ENCODE peak calls at places on chromosomes 5 and 9, in four cellular contexts. One of them, this sample, is unnamed.

GRCh38 chr9:115913666-115914065 is 239.9 kb upstream of the PAPPA start:
- DNase-seq in heart right ventricle: no peak
- DNase-seq in mammary epithelial cell: no peak
- DNase-seq in CD8-positive, alpha-beta T cell: no peak
- DNase-seq in this sample: no peak

GRCh38 chr5:50963647-50964584 is 297.5 kb downstream of the PARP8 start:
- DNase-seq in heart right ventricle: no peak
- DNase-seq in mammary epithelial cell: no peak
- DNase-seq in CD8-positive, alpha-beta T cell: no peak
- DNase-seq in this sample: no peak

GRCh38 chr9:33289501-33289900 is 815 bp upstream of the NFX1 start:
- DNase-seq in heart right ventricle: peak; percentile 21
- DNase-seq in mammary epithelial cell: no peak
- DNase-seq in CD8-positive, alpha-beta T cell: peak; percentile 15
- DNase-seq in this sample: no peak

GRCh38 chr5:24208540-24209141 is 436.1 kb downstream of the CDH10 start:
- DNase-seq in heart right ventricle: no peak
- DNase-seq in mammary epithelial cell: no peak
- DNase-seq in CD8-positive, alpha-beta T cell: no peak
- DNase-seq in this sample: no peak

GRCh38 chr5:168291961-168292782 is 727 bp downstream of the WWC1 start:
- DNase-seq in heart right ventricle: no peak
- DNase-seq in mammary epithelial cell: no peak
- DNase-seq in CD8-positive, alpha-beta T cell: no peak
- DNase-seq in this sample: no peak

GRCh38 chr5:122291000-122291592 is 20.9 kb upstream of the SNCAIP start:
- DNase-seq in heart right ventricle: no peak
- DNase-seq in mammary epithelial cell: peak; percentile 9
- DNase-seq in CD8-positive, alpha-beta T cell: no peak
- DNase-seq in this sample: no peak

GRCh38 chr5:73444499-73445432 is 3.8 kb downstream of the FOXD1 start:
- DNase-seq in heart right ventricle: no peak
- DNase-seq in mammary epithelial cell: no peak
- DNase-seq in CD8-positive, alpha-beta T cell: no peak
- DNase-seq in this sample: no peak

GRCh38 chr5:56494300-56494704 is 261.2 kb upstream of the ANKRD55 start:
- DNase-seq in heart right ventricle: peak; percentile 26
- DNase-seq in mammary epithelial cell: no peak
- DNase-seq in CD8-positive, alpha-beta T cell: no peak
- DNase-seq in this sample: no peak

GRCh38 chr5:33679791-33680190 is 212.0 kb downstream of the ADAMTS12 start:
- DNase-seq in heart right ventricle: no peak
- DNase-seq in mammary epithelial cell: no peak
- DNase-seq in CD8-positive, alpha-beta T cell: no peak
- DNase-seq in this sample: no peak

GRCh38 chr5:154221371-154221896 is 30.9 kb downstream of the GALNT10 start:
- DNase-seq in heart right ventricle: peak; percentile 22
- DNase-seq in mammary epithelial cell: peak; percentile 88
- DNase-seq in CD8-positive, alpha-beta T cell: peak; percentile 54
- DNase-seq in this sample: peak; percentile 79

GRCh38 chr5:117207088-117207668 is 632.6 kb upstream of the SEMA6A start:
- DNase-seq in heart right ventricle: no peak
- DNase-seq in mammary epithelial cell: no peak
- DNase-seq in CD8-positive, alpha-beta T cell: no peak
- DNase-seq in this sample: no peak

GRCh38 chr5:50853151-50853550 is 186.7 kb downstream of the PARP8 start:
- DNase-seq in heart right ventricle: peak; percentile 16
- DNase-seq in mammary epithelial cell: no peak
- DNase-seq in CD8-positive, alpha-beta T cell: no peak
- DNase-seq in this sample: no peak

GRCh38 chr5:34487202-34487879 is 168.8 kb upstream of the RAI14 start:
- DNase-seq in heart right ventricle: no peak
- DNase-seq in mammary epithelial cell: peak; percentile 84
- DNase-seq in CD8-positive, alpha-beta T cell: no peak
- DNase-seq in this sample: no peak

GRCh38 chr9:111957856-111958631 is 61.4 kb downstream of the UGCG start:
- DNase-seq in heart right ventricle: no peak
- DNase-seq in mammary epithelial cell: peak; percentile 96
- DNase-seq in CD8-positive, alpha-beta T cell: no peak
- DNase-seq in this sample: peak; percentile 99

GRCh38 chr9:2570615-2571479 is 50.7 kb upstream of the VLDLR start:
- DNase-seq in heart right ventricle: peak; percentile 95
- DNase-seq in mammary epithelial cell: peak; percentile 65
- DNase-seq in CD8-positive, alpha-beta T cell: peak; percentile 8
- DNase-seq in this sample: no peak

GRCh38 chr5:27494845-27495244 is 456.5 kb upstream of the CDH9 start:
- DNase-seq in heart right ventricle: no peak
- DNase-seq in mammary epithelial cell: peak; percentile 83
- DNase-seq in CD8-positive, alpha-beta T cell: no peak
- DNase-seq in this sample: peak; percentile 73

GRCh38 chr5:176673651-176674583 is 26.6 kb downstream of the TSPAN17 start:
- DNase-seq in heart right ventricle: no peak
- DNase-seq in mammary epithelial cell: no peak
- DNase-seq in CD8-positive, alpha-beta T cell: no peak
- DNase-seq in this sample: no peak

GRCh38 chr5:40841068-40841805 is at the start of gene CARD6:
- DNase-seq in heart right ventricle: no peak
- DNase-seq in mammary epithelial cell: no peak
- DNase-seq in CD8-positive, alpha-beta T cell: no peak
- DNase-seq in this sample: no peak

GRCh38 chr9:126619336-126619919 is 5.7 kb downstream of the LMX1B start:
- DNase-seq in heart right ventricle: no peak
- DNase-seq in mammary epithelial cell: peak; percentile 40
- DNase-seq in CD8-positive, alpha-beta T cell: no peak
- DNase-seq in this sample: no peak

GRCh38 chr5:83562817-83563557 is 91.4 kb downstream of the VCAN start:
- DNase-seq in heart right ventricle: no peak
- DNase-seq in mammary epithelial cell: no peak
- DNase-seq in CD8-positive, alpha-beta T cell: no peak
- DNase-seq in this sample: no peak

GRCh38 chr5:38783011-38783551 is 62.7 kb upstream of the OSMR start:
- DNase-seq in heart right ventricle: peak; percentile 38
- DNase-seq in mammary epithelial cell: peak; percentile 42
- DNase-seq in CD8-positive, alpha-beta T cell: no peak
- DNase-seq in this sample: peak; percentile 26

GRCh38 chr5:164504141-164504772 is 998.8 kb downstream of the MAT2B start:
- DNase-seq in heart right ventricle: peak; percentile 34
- DNase-seq in mammary epithelial cell: peak; percentile 34
- DNase-seq in CD8-positive, alpha-beta T cell: no peak
- DNase-seq in this sample: peak; percentile 31

GRCh38 chr9:129145841-129146292 is 32.2 kb downstream of the IER5L start:
- DNase-seq in heart right ventricle: peak; percentile 69
- DNase-seq in mammary epithelial cell: no peak
- DNase-seq in CD8-positive, alpha-beta T cell: no peak
- DNase-seq in this sample: no peak

GRCh38 chr5:78776637-78777036 is 128.1 kb upstream of the LHFPL2 start:
- DNase-seq in heart right ventricle: no peak
- DNase-seq in mammary epithelial cell: no peak
- DNase-seq in CD8-positive, alpha-beta T cell: no peak
- DNase-seq in this sample: no peak

GRCh38 chr5:160991205-160991604 is 139.2 kb upstream of the ATP10B start:
- DNase-seq in heart right ventricle: no peak
- DNase-seq in mammary epithelial cell: peak; percentile 52
- DNase-seq in CD8-positive, alpha-beta T cell: no peak
- DNase-seq in this sample: peak; percentile 21

GRCh38 chr5:142014911-142015584 is 2.2 kb upstream of the GNPDA1 start:
- DNase-seq in heart right ventricle: peak; percentile 30
- DNase-seq in mammary epithelial cell: peak; percentile 83
- DNase-seq in CD8-positive, alpha-beta T cell: peak; percentile 46
- DNase-seq in this sample: peak; percentile 63

GRCh38 chr5:83917261-83917908 is 196.7 kb upstream of the HAPLN1 start:
- DNase-seq in heart right ventricle: no peak
- DNase-seq in mammary epithelial cell: no peak
- DNase-seq in CD8-positive, alpha-beta T cell: no peak
- DNase-seq in this sample: no peak

GRCh38 chr5:140039561-140039960 is 3.5 kb downstream of the NRG2 start:
- DNase-seq in heart right ventricle: no peak
- DNase-seq in mammary epithelial cell: peak; percentile 80
- DNase-seq in CD8-positive, alpha-beta T cell: no peak
- DNase-seq in this sample: no peak

GRCh38 chr5:140037012-140037411 is 6.1 kb downstream of the NRG2 start:
- DNase-seq in heart right ventricle: no peak
- DNase-seq in mammary epithelial cell: no peak
- DNase-seq in CD8-positive, alpha-beta T cell: no peak
- DNase-seq in this sample: no peak

GRCh38 chr5:140040358-140040757 is 2.7 kb downstream of the NRG2 start:
- DNase-seq in heart right ventricle: no peak
- DNase-seq in mammary epithelial cell: no peak
- DNase-seq in CD8-positive, alpha-beta T cell: no peak
- DNase-seq in this sample: no peak

GRCh38 chr5:140035881-140036280 is 7.2 kb downstream of the NRG2 start:
- DNase-seq in heart right ventricle: peak; percentile 43
- DNase-seq in mammary epithelial cell: no peak
- DNase-seq in CD8-positive, alpha-beta T cell: no peak
- DNase-seq in this sample: no peak

DNA sequence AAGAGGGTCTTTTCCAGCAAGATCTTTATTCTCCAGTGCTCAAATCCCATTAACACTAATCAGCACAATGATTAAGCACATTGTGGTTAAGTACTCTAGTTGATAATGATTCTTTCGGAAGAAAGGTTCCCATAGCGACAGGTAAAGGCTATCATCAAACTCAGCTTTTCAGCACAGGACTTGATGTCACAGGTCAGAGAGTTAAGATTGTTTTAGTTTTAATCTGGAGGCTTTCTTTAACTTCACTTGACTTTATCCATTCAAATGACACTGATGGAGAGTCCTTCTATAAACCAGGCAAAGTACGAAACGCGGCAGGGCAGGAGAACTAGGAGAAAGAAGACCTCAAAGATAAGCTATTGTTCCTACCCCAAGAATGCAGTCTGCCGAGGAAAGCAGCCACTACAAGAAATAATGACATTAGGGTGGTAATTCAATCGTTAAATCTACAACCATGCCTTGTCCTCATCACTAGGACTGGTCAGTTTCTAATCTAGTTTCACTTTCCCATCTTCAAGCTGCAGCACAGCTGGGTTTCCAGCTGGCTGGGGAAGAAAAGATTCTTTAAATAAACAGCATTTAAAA is 4.6 kb downstream of the NRG2 start:
- DNase-seq in heart right ventricle: no peak
- DNase-seq in mammary epithelial cell: peak; percentile 20
- DNase-seq in CD8-positive, alpha-beta T cell: no peak
- DNase-seq in this sample: no peak
- H3K27ac ChIP-seq in heart right ventricle: peak overlapping the region; percentile 77
- H3K27ac ChIP-seq in mammary epithelial cell: peak overlapping the region; percentile 55
- H3K27ac ChIP-seq in CD8-positive, alpha-beta T cell: no peak overlapping the region
- H3K27ac ChIP-seq in this sample: no peak overlapping the region

GRCh38 chr5:13814293-13814692 is 130.2 kb downstream of the DNAH5 start:
- DNase-seq in heart right ventricle: no peak
- DNase-seq in mammary epithelial cell: peak; percentile 33
- DNase-seq in CD8-positive, alpha-beta T cell: no peak
- DNase-seq in this sample: no peak
- TF ChIP-seq CTCF in heart right ventricle: no peak
- TF ChIP-seq CTCF in mammary epithelial cell: peak; percentile 47
- TF ChIP-seq CTCF in CD8-positive, alpha-beta T cell: no peak
- TF ChIP-seq CTCF in this sample: peak; percentile 65

DNA sequence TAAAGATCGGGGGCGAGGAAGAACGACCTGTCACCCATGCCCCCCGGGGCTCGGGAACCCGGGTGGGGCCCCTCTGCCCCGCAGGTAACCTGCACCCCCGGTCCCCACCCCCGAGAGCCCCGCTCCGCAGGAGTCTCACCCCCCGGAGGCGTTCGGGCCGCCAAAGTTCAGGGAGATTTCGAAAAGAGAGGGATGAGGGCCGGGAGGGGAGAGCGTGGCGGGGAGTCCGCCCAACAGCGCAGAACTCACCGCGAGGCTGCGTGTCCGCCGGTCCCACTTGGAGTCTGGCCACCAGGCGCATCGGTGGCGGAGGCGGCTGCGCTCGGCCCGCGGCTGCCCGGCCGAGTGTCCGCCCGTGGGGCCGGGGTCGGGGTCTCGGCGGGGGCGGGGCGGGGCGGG is at the start of gene PHF19:
- DNase-seq in heart right ventricle: peak; percentile 33
- DNase-seq in mammary epithelial cell: peak; percentile 35
- DNase-seq in CD8-positive, alpha-beta T cell: peak; percentile 38
- DNase-seq in this sample: no peak
- H3K27ac ChIP-seq in heart right ventricle: peak within 1 kb of the TSS; percentile 91
- H3K27ac ChIP-seq in mammary epithelial cell: peak within 1 kb of the TSS; percentile 70
- H3K27ac ChIP-seq in CD8-positive, alpha-beta T cell: peak within 1 kb of the TSS; percentile 69
- H3K27ac ChIP-seq in this sample: peak within 1 kb of the TSS; percentile 93

GRCh38 chr9:75117572-75117971 is 29.3 kb downstream of the OSTF1 start:
- DNase-seq in heart right ventricle: no peak
- DNase-seq in mammary epithelial cell: no peak
- DNase-seq in CD8-positive, alpha-beta T cell: no peak
- DNase-seq in this sample: no peak
- TF ChIP-seq CTCF in heart right ventricle: no peak
- TF ChIP-seq CTCF in mammary epithelial cell: no peak
- TF ChIP-seq CTCF in CD8-positive, alpha-beta T cell: no peak
- TF ChIP-seq CTCF in this sample: no peak

GRCh38 chr9:15299374-15299939 is 7.6 kb downstream of the TTC39B start:
- DNase-seq in heart right ventricle: no peak
- DNase-seq in mammary epithelial cell: no peak
- DNase-seq in CD8-positive, alpha-beta T cell: peak; percentile 56
- DNase-seq in this sample: no peak
- H3K27ac ChIP-seq in heart right ventricle: no peak overlapping the region
- H3K27ac ChIP-seq in mammary epithelial cell: no peak overlapping the region
- H3K27ac ChIP-seq in CD8-positive, alpha-beta T cell: peak overlapping the region; percentile 74
- H3K27ac ChIP-seq in this sample: no peak overlapping the region

GRCh38 chr9:101738566-101739183 is at the start of gene GRIN3A:
- DNase-seq in heart right ventricle: peak; percentile 19
- DNase-seq in mammary epithelial cell: no peak
- DNase-seq in CD8-positive, alpha-beta T cell: no peak
- DNase-seq in this sample: no peak
- TF ChIP-seq CTCF in heart right ventricle: no peak
- TF ChIP-seq CTCF in mammary epithelial cell: peak; percentile 14
- TF ChIP-seq CTCF in CD8-positive, alpha-beta T cell: no peak
- TF ChIP-seq CTCF in this sample: peak; percentile 17

GRCh38 chr5:127650022-127650421 is 1.1 kb downstream of the CTXN3 start:
- DNase-seq in heart right ventricle: no peak
- DNase-seq in mammary epithelial cell: no peak
- DNase-seq in CD8-positive, alpha-beta T cell: no peak
- DNase-seq in this sample: no peak
- H3K27ac ChIP-seq in heart right ventricle: no peak overlapping the region
- H3K27ac ChIP-seq in mammary epithelial cell: no peak overlapping the region
- H3K27ac ChIP-seq in CD8-positive, alpha-beta T cell: no peak overlapping the region
- H3K27ac ChIP-seq in this sample: no peak overlapping the region

GRCh38 chr9:91642771-91643170 is 219.1 kb upstream of the NFIL3 start:
- DNase-seq in heart right ventricle: no peak
- DNase-seq in mammary epithelial cell: no peak
- DNase-seq in CD8-positive, alpha-beta T cell: no peak
- DNase-seq in this sample: no peak

GRCh38 chr9:91646702-91647101 is 223.1 kb upstream of the NFIL3 start:
- DNase-seq in heart right ventricle: no peak
- DNase-seq in mammary epithelial cell: no peak
- DNase-seq in CD8-positive, alpha-beta T cell: no peak
- DNase-seq in this sample: no peak

GRCh38 chr9:91643474-91644102 is 220.0 kb upstream of the NFIL3 start:
- DNase-seq in heart right ventricle: no peak
- DNase-seq in mammary epithelial cell: no peak
- DNase-seq in CD8-positive, alpha-beta T cell: no peak
- DNase-seq in this sample: no peak

GRCh38 chr9:91644433-91644832 is 220.8 kb upstream of the NFIL3 start:
- DNase-seq in heart right ventricle: no peak
- DNase-seq in mammary epithelial cell: no peak
- DNase-seq in CD8-positive, alpha-beta T cell: no peak
- DNase-seq in this sample: no peak

GRCh38 chr9:91647371-91647770 is 223.7 kb upstream of the NFIL3 start:
- DNase-seq in heart right ventricle: no peak
- DNase-seq in mammary epithelial cell: no peak
- DNase-seq in CD8-positive, alpha-beta T cell: no peak
- DNase-seq in this sample: no peak
- TF ChIP-seq CTCF in heart right ventricle: no peak
- TF ChIP-seq CTCF in mammary epithelial cell: no peak
- TF ChIP-seq CTCF in CD8-positive, alpha-beta T cell: no peak
- TF ChIP-seq CTCF in this sample: no peak

This sample was measured in foreskin keratinocyte.